ENCODE peak calls at places on chromosome 7, in six cellular contexts. One of them, this sample, is unnamed.

GRCh38 chr7:138204285-138204988 is 128.2 kb downstream of the AKR1D1 start:
- DNase-seq in cardiac fibroblast: peak; percentile 29
- DNase-seq in fibroblast of mammary gland: no peak
- DNase-seq in fibroblast of lung: no peak
- DNase-seq in A549: no peak
- DNase-seq in cardiac muscle cell: peak; percentile 62
- DNase-seq in this sample: no peak

GRCh38 chr7:54788664-54789063 is 29.7 kb upstream of the SEC61G start:
- DNase-seq in cardiac fibroblast: peak; percentile 92
- DNase-seq in fibroblast of mammary gland: peak; percentile 93
- DNase-seq in fibroblast of lung: peak; percentile 91
- DNase-seq in A549: peak; percentile 94
- DNase-seq in cardiac muscle cell: peak; percentile 87
- DNase-seq in this sample: peak; percentile 14

GRCh38 chr7:155490697-155491628 is 33.0 kb downstream of the EN2 start:
- DNase-seq in cardiac fibroblast: no peak
- DNase-seq in fibroblast of mammary gland: peak; percentile 16
- DNase-seq in fibroblast of lung: no peak
- DNase-seq in A549: no peak
- DNase-seq in cardiac muscle cell: peak; percentile 64
- DNase-seq in this sample: peak; percentile 81

GRCh38 chr7:43721193-43721806 is 8.0 kb downstream of the COA1 start:
- DNase-seq in cardiac fibroblast: peak; percentile 78
- DNase-seq in fibroblast of mammary gland: peak; percentile 75
- DNase-seq in fibroblast of lung: peak; percentile 81
- DNase-seq in A549: peak; percentile 48
- DNase-seq in cardiac muscle cell: peak; percentile 70
- DNase-seq in this sample: no peak

GRCh38 chr7:121547341-121548092 is 151.4 kb upstream of the FAM3C start:
- DNase-seq in cardiac fibroblast: peak; percentile 86
- DNase-seq in fibroblast of mammary gland: peak; percentile 77
- DNase-seq in fibroblast of lung: peak; percentile 84
- DNase-seq in A549: peak; percentile 66
- DNase-seq in cardiac muscle cell: peak; percentile 84
- DNase-seq in this sample: no peak

GRCh38 chr7:139043823-139044812 is 8.3 kb upstream of the ZC3HAV1L start:
- DNase-seq in cardiac fibroblast: no peak
- DNase-seq in fibroblast of mammary gland: no peak
- DNase-seq in fibroblast of lung: no peak
- DNase-seq in A549: peak; percentile 58
- DNase-seq in cardiac muscle cell: no peak
- DNase-seq in this sample: no peak

GRCh38 chr7:124029789-124030188 is 3.1 kb downstream of the TMEM229A start:
- DNase-seq in cardiac fibroblast: no peak
- DNase-seq in fibroblast of mammary gland: no peak
- DNase-seq in fibroblast of lung: no peak
- DNase-seq in A549: no peak
- DNase-seq in cardiac muscle cell: no peak
- DNase-seq in this sample: no peak

GRCh38 chr7:29442146-29442545 is 121.5 kb upstream of the PRR15 start:
- DNase-seq in cardiac fibroblast: peak; percentile 33
- DNase-seq in fibroblast of mammary gland: peak; percentile 68
- DNase-seq in fibroblast of lung: peak; percentile 35
- DNase-seq in A549: no peak
- DNase-seq in cardiac muscle cell: peak; percentile 33
- DNase-seq in this sample: no peak

GRCh38 chr7:135747366-135747765 is 1.2 kb downstream of the FAM180A start:
- DNase-seq in cardiac fibroblast: no peak
- DNase-seq in fibroblast of mammary gland: peak; percentile 11
- DNase-seq in fibroblast of lung: no peak
- DNase-seq in A549: no peak
- DNase-seq in cardiac muscle cell: no peak
- DNase-seq in this sample: no peak

GRCh38 chr7:138663741-138664710 is 37.1 kb downstream of the SVOPL start:
- DNase-seq in cardiac fibroblast: peak; percentile 8
- DNase-seq in fibroblast of mammary gland: no peak
- DNase-seq in fibroblast of lung: peak; percentile 2
- DNase-seq in A549: no peak
- DNase-seq in cardiac muscle cell: peak; percentile 22
- DNase-seq in this sample: peak; percentile 20

GRCh38 chr7:134278502-134279153 is 38.1 kb downstream of the SLC35B4 start:
- DNase-seq in cardiac fibroblast: no peak
- DNase-seq in fibroblast of mammary gland: no peak
- DNase-seq in fibroblast of lung: no peak
- DNase-seq in A549: no peak
- DNase-seq in cardiac muscle cell: no peak
- DNase-seq in this sample: no peak

GRCh38 chr7:73308074-73308664 is 457 bp downstream of the NSUN5 start:
- DNase-seq in cardiac fibroblast: no peak
- DNase-seq in fibroblast of mammary gland: no peak
- DNase-seq in fibroblast of lung: no peak
- DNase-seq in A549: no peak
- DNase-seq in cardiac muscle cell: peak; percentile 8
- DNase-seq in this sample: no peak

GRCh38 chr7:5643280-5643679 is 138.2 kb downstream of the RNF216 start:
- DNase-seq in cardiac fibroblast: peak; percentile 32
- DNase-seq in fibroblast of mammary gland: no peak
- DNase-seq in fibroblast of lung: no peak
- DNase-seq in A549: peak; percentile 13
- DNase-seq in cardiac muscle cell: peak; percentile 43
- DNase-seq in this sample: no peak

GRCh38 chr7:23161502-23161901 is 20.3 kb upstream of the NUP42 start:
- DNase-seq in cardiac fibroblast: no peak
- DNase-seq in fibroblast of mammary gland: no peak
- DNase-seq in fibroblast of lung: no peak
- DNase-seq in A549: no peak
- DNase-seq in cardiac muscle cell: no peak
- DNase-seq in this sample: no peak

GRCh38 chr7:17099083-17099973 is 199.1 kb upstream of the AHR start:
- DNase-seq in cardiac fibroblast: peak; percentile 87
- DNase-seq in fibroblast of mammary gland: peak; percentile 65
- DNase-seq in fibroblast of lung: peak; percentile 18
- DNase-seq in A549: peak; percentile 93
- DNase-seq in cardiac muscle cell: peak; percentile 83
- DNase-seq in this sample: no peak

GRCh38 chr7:141575654-141576448 is 24.6 kb downstream of the AGK start:
- DNase-seq in cardiac fibroblast: peak; percentile 37
- DNase-seq in fibroblast of mammary gland: peak; percentile 15
- DNase-seq in fibroblast of lung: peak; percentile 9
- DNase-seq in A549: no peak
- DNase-seq in cardiac muscle cell: no peak
- DNase-seq in this sample: no peak

GRCh38 chr7:30923774-30924413 is 12.2 kb downstream of the AQP1 start:
- DNase-seq in cardiac fibroblast: no peak
- DNase-seq in fibroblast of mammary gland: no peak
- DNase-seq in fibroblast of lung: no peak
- DNase-seq in A549: no peak
- DNase-seq in cardiac muscle cell: no peak
- DNase-seq in this sample: no peak

GRCh38 chr7:157499121-157499834 is 162.5 kb downstream of the DNAJB6 start:
- DNase-seq in cardiac fibroblast: no peak
- DNase-seq in fibroblast of mammary gland: no peak
- DNase-seq in fibroblast of lung: no peak
- DNase-seq in A549: no peak
- DNase-seq in cardiac muscle cell: no peak
- DNase-seq in this sample: no peak

GRCh38 chr7:19353158-19353557 is 207.9 kb upstream of the FERD3L start:
- DNase-seq in cardiac fibroblast: peak; percentile 71
- DNase-seq in fibroblast of mammary gland: peak; percentile 53
- DNase-seq in fibroblast of lung: peak; percentile 22
- DNase-seq in A549: no peak
- DNase-seq in cardiac muscle cell: no peak
- DNase-seq in this sample: no peak
- TF ChIP-seq CTCF in cardiac fibroblast: no peak
- TF ChIP-seq CTCF in fibroblast of mammary gland: no peak
- TF ChIP-seq CTCF in fibroblast of lung: no peak
- TF ChIP-seq CTCF in A549: no peak
- TF ChIP-seq CTCF in cardiac muscle cell: no peak
- TF ChIP-seq CTCF in this sample: no peak

GRCh38 chr7:36439624-36440023 is 50.0 kb downstream of the ANLN start:
- DNase-seq in cardiac fibroblast: no peak
- DNase-seq in fibroblast of mammary gland: no peak
- DNase-seq in fibroblast of lung: peak; percentile 28
- DNase-seq in A549: no peak
- DNase-seq in cardiac muscle cell: peak; percentile 64
- DNase-seq in this sample: no peak

GRCh38 chr7:36441344-36442022 is 51.8 kb downstream of the ANLN start:
- DNase-seq in cardiac fibroblast: no peak
- DNase-seq in fibroblast of mammary gland: no peak
- DNase-seq in fibroblast of lung: no peak
- DNase-seq in A549: no peak
- DNase-seq in cardiac muscle cell: no peak
- DNase-seq in this sample: no peak

GRCh38 chr7:36438211-36438610 is 48.5 kb downstream of the ANLN start:
- DNase-seq in cardiac fibroblast: no peak
- DNase-seq in fibroblast of mammary gland: no peak
- DNase-seq in fibroblast of lung: no peak
- DNase-seq in A549: no peak
- DNase-seq in cardiac muscle cell: no peak
- DNase-seq in this sample: no peak

DNA sequence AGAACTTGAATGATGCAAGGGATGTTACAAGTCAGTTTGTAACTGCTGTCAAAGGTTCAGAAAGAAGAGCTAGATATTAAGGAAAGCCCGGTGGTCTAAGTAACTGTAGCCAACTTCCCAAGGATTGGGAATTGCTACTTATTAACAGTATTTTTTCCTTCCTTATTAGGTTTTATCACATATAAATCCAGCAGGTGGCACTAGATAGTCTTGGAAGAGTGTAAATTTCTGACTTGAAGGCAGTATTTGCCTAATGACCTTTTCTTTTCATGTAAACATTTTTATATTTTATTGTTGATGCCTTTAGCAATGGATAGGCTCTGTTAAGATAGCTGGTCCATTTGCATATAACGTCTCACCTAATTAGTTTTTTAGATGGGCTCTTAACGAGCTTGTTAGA is 51.2 kb downstream of the ANLN start:
- DNase-seq in cardiac fibroblast: peak; percentile 56
- DNase-seq in fibroblast of mammary gland: peak; percentile 38
- DNase-seq in fibroblast of lung: peak; percentile 61
- DNase-seq in A549: peak; percentile 37
- DNase-seq in cardiac muscle cell: peak; percentile 64
- DNase-seq in this sample: no peak
- TF ChIP-seq CTCF in cardiac fibroblast: peak; percentile 38
- TF ChIP-seq CTCF in fibroblast of mammary gland: peak; percentile 49
- TF ChIP-seq CTCF in fibroblast of lung: peak; percentile 48
- TF ChIP-seq CTCF in A549: peak; percentile 74
- TF ChIP-seq CTCF in cardiac muscle cell: peak; percentile 49
- TF ChIP-seq CTCF in this sample: peak; percentile 65

GRCh38 chr7:105295626-105296352 is 92.9 kb downstream of the SRPK2 start:
- DNase-seq in cardiac fibroblast: no peak
- DNase-seq in fibroblast of mammary gland: no peak
- DNase-seq in fibroblast of lung: no peak
- DNase-seq in A549: no peak
- DNase-seq in cardiac muscle cell: no peak
- DNase-seq in this sample: no peak

GRCh38 chr7:105296491-105296890 is 92.2 kb downstream of the SRPK2 start:
- DNase-seq in cardiac fibroblast: peak; percentile 6
- DNase-seq in fibroblast of mammary gland: no peak
- DNase-seq in fibroblast of lung: no peak
- DNase-seq in A549: no peak
- DNase-seq in cardiac muscle cell: no peak
- DNase-seq in this sample: no peak

GRCh38 chr7:105298004-105298403 is 90.7 kb downstream of the SRPK2 start:
- DNase-seq in cardiac fibroblast: no peak
- DNase-seq in fibroblast of mammary gland: no peak
- DNase-seq in fibroblast of lung: no peak
- DNase-seq in A549: no peak
- DNase-seq in cardiac muscle cell: no peak
- DNase-seq in this sample: no peak

GRCh38 chr7:105297309-105297708 is 91.4 kb downstream of the SRPK2 start:
- DNase-seq in cardiac fibroblast: no peak
- DNase-seq in fibroblast of mammary gland: no peak
- DNase-seq in fibroblast of lung: no peak
- DNase-seq in A549: no peak
- DNase-seq in cardiac muscle cell: no peak
- DNase-seq in this sample: no peak

GRCh38 chr7:105298439-105298894 is 90.3 kb downstream of the SRPK2 start:
- DNase-seq in cardiac fibroblast: no peak
- DNase-seq in fibroblast of mammary gland: no peak
- DNase-seq in fibroblast of lung: no peak
- DNase-seq in A549: no peak
- DNase-seq in cardiac muscle cell: no peak
- DNase-seq in this sample: no peak
- TF ChIP-seq CTCF in cardiac fibroblast: no peak
- TF ChIP-seq CTCF in fibroblast of mammary gland: no peak
- TF ChIP-seq CTCF in fibroblast of lung: no peak
- TF ChIP-seq CTCF in A549: no peak
- TF ChIP-seq CTCF in cardiac muscle cell: no peak
- TF ChIP-seq CTCF in this sample: no peak

GRCh38 chr7:27688056-27688455 is 25.4 kb upstream of the HIBADH start:
- DNase-seq in cardiac fibroblast: no peak
- DNase-seq in fibroblast of mammary gland: no peak
- DNase-seq in fibroblast of lung: no peak
- DNase-seq in A549: no peak
- DNase-seq in cardiac muscle cell: no peak
- DNase-seq in this sample: no peak

GRCh38 chr7:27689878-27690164 is 27.1 kb upstream of the HIBADH start:
- DNase-seq in cardiac fibroblast: no peak
- DNase-seq in fibroblast of mammary gland: no peak
- DNase-seq in fibroblast of lung: no peak
- DNase-seq in A549: no peak
- DNase-seq in cardiac muscle cell: no peak
- DNase-seq in this sample: no peak

GRCh38 chr7:27690649-27691048 is 28.0 kb upstream of the HIBADH start:
- DNase-seq in cardiac fibroblast: no peak
- DNase-seq in fibroblast of mammary gland: no peak
- DNase-seq in fibroblast of lung: no peak
- DNase-seq in A549: no peak
- DNase-seq in cardiac muscle cell: no peak
- DNase-seq in this sample: no peak

GRCh38 chr7:27686315-27686714 is 23.6 kb upstream of the HIBADH start:
- DNase-seq in cardiac fibroblast: peak; percentile 64
- DNase-seq in fibroblast of mammary gland: peak; percentile 38
- DNase-seq in fibroblast of lung: no peak
- DNase-seq in A549: no peak
- DNase-seq in cardiac muscle cell: peak; percentile 36
- DNase-seq in this sample: no peak

DNA sequence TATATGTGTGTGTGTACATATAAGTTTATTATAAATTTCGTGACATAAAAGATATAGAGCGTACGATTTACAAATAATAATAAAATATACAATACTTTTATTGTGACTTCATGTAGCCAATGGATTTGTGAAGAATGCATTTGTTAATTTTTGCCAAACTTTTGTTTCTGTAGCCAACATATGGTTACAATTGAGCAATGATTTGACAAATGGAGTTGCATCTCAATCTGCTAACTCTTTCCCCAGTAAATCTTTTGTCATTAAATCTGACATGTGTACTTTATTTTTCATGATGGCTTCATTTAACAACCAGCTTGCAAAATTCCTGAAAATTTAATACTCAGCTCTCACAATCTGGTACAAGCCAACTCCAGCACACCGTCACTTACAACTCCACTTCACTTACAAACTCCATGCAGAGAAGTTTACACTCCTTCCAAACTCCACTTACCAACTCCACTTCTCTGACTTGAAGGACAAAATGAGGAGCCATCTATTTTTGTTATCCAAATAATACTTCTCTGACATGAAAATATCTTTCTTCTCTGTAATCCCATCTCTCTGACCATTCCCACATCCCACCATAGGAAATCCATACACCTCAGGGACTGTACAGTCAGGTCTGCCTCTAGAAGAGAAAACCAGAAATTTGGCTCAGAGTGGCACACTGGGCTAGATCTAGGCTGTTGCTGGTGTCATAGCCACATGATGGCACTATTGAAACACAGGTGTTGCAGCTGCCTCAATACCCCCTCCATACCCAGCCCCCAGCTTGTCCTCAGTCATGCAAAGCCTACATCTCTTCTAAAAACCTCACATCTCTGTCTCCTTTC is 26.6 kb upstream of the HIBADH start:
- DNase-seq in cardiac fibroblast: peak; percentile 57
- DNase-seq in fibroblast of mammary gland: no peak
- DNase-seq in fibroblast of lung: no peak
- DNase-seq in A549: peak; percentile 45
- DNase-seq in cardiac muscle cell: peak; percentile 68
- DNase-seq in this sample: no peak
- TF ChIP-seq CTCF in cardiac fibroblast: peak; percentile 31
- TF ChIP-seq CTCF in fibroblast of mammary gland: peak; percentile 22
- TF ChIP-seq CTCF in fibroblast of lung: peak; percentile 18
- TF ChIP-seq CTCF in A549: peak; percentile 67
- TF ChIP-seq CTCF in cardiac muscle cell: peak; percentile 45
- TF ChIP-seq CTCF in this sample: no peak